ENCODE peak calls at places on chromosomes 2 and 18, in ten cellular contexts. J, V, H, C, M, D, S, F, L and O are unnamed samples.

GRCh38 chr2:213216461-213216860 is 65.0 kb upstream of the IKZF2 start:
- DNase-seq in J (no peak), V (no peak), H (no peak), C (no peak), M (no peak), D (peak), S (no peak), F (no peak), L (peak), O (no peak)

GRCh38 chr18:7221424-7222155 is 9.3 kb upstream of the LRRC30 start:
- DNase-seq in J (peak), V (peak), H (peak), C (peak), M (peak), D (peak), S (no peak), F (peak), L (peak), O (no peak)

GRCh38 chr18:39753178-39753577 is 2187.6 kb upstream of the CELF4 start:
- DNase-seq in J (no peak), V (no peak), H (no peak), C (no peak), M (no peak), D (no peak), S (peak), F (no peak), L (no peak), O (peak)

GRCh38 chr18:57586243-57587049 is at the start of gene FECH:
- DNase-seq in J (peak), V (peak), H (peak), C (peak), M (peak), D (peak), S (peak), F (peak), L (peak), O (peak)

GRCh38 chr2:73759287-73759764 is 20.6 kb downstream of the DUSP11 start:
- DNase-seq in J (no peak), V (no peak), H (peak), C (no peak), M (no peak), D (peak), S (no peak), F (no peak), L (no peak), O (no peak)

GRCh38 chr2:201837824-201838340 is 31.5 kb downstream of the CDK15 start:
- DNase-seq in J (no peak), V (no peak), H (no peak), C (no peak), M (no peak), D (no peak), S (no peak), F (no peak), L (no peak), O (no peak)

GRCh38 chr18:58334061-58334460 is 290.0 kb downstream of the NEDD4L start:
- DNase-seq in J (no peak), V (no peak), H (no peak), C (no peak), M (no peak), D (no peak), S (no peak), F (no peak), L (no peak), O (no peak)

GRCh38 chr2:60523987-60524386 is 29.5 kb downstream of the BCL11A start:
- DNase-seq in J (no peak), V (no peak), H (no peak), C (no peak), M (no peak), D (no peak), S (no peak), F (peak), L (no peak), O (no peak)

GRCh38 chr2:27730980-27731691 is 40.4 kb upstream of the MRPL33 start:
- DNase-seq in J (no peak), V (no peak), H (no peak), C (no peak), M (no peak), D (no peak), S (no peak), F (no peak), L (peak), O (no peak)

GRCh38 chr2:238139141-238139840 is 823 bp downstream of the KLHL30 start:
- DNase-seq in J (no peak), V (peak), H (no peak), C (peak), M (peak), D (no peak), S (no peak), F (no peak), L (no peak), O (no peak)

GRCh38 chr2:43178602-43179542 is 47.5 kb downstream of the ZFP36L2 start:
- DNase-seq in J (peak), V (no peak), H (peak), C (peak), M (peak), D (peak), S (no peak), F (peak), L (peak), O (peak)

GRCh38 chr2:233060500-233061006 is 411 bp downstream of the INPP5D start:
- DNase-seq in J (no peak), V (no peak), H (no peak), C (no peak), M (no peak), D (no peak), S (no peak), F (peak), L (no peak), O (no peak)

GRCh38 chr18:30271716-30272115 is 770.8 kb downstream of the DSC3 start:
- DNase-seq in J (no peak), V (no peak), H (no peak), C (peak), M (no peak), D (no peak), S (no peak), F (no peak), L (peak), O (no peak)

GRCh38 chr2:88099798-88100488 is 27.9 kb downstream of the FABP1 start:
- DNase-seq in J (peak), V (no peak), H (no peak), C (peak), M (peak), D (peak), S (no peak), F (no peak), L (peak), O (no peak)

GRCh38 chr18:6660334-6660733 is 69.2 kb upstream of the ARHGAP28 start:
- DNase-seq in J (no peak), V (peak), H (no peak), C (no peak), M (peak), D (no peak), S (no peak), F (no peak), L (no peak), O (no peak)

GRCh38 chr2:15953143-15953630 is 12.8 kb downstream of the MYCN start:
- DNase-seq in J (no peak), V (peak), H (no peak), C (no peak), M (no peak), D (no peak), S (no peak), F (no peak), L (no peak), O (no peak)

GRCh38 chr2:236942554-236942953 is 143.1 kb upstream of the COPS8 start:
- DNase-seq in J (no peak), V (no peak), H (no peak), C (no peak), M (no peak), D (no peak), S (no peak), F (no peak), L (no peak), O (no peak)

GRCh38 chr2:75311993-75312392 is 112.7 kb upstream of the TACR1 start:
- DNase-seq in J (peak), V (peak), H (no peak), C (peak), M (no peak), D (no peak), S (no peak), F (no peak), L (no peak), O (no peak)

GRCh38 chr2:56018202-56018601 is 94.6 kb upstream of the EFEMP1 start:
- DNase-seq in J (no peak), V (no peak), H (peak), C (peak), M (no peak), D (no peak), S (no peak), F (no peak), L (no peak), O (no peak)

GRCh38 chr2:58047373-58047674 is 718 bp downstream of the VRK2 start:
- DNase-seq in J (no peak), V (no peak), H (no peak), C (no peak), M (no peak), D (no peak), S (no peak), F (no peak), L (no peak), O (no peak)

GRCh38 chr2:239122711-239123110 is 274.8 kb downstream of the TWIST2 start:
- DNase-seq in J (no peak), V (no peak), H (no peak), C (no peak), M (no peak), D (no peak), S (no peak), F (no peak), L (no peak), O (no peak)

GRCh38 chr2:176891857-176892256 is 320.7 kb upstream of the HNRNPA3 start:
- DNase-seq in J (no peak), V (no peak), H (no peak), C (no peak), M (no peak), D (no peak), S (no peak), F (no peak), L (no peak), O (no peak)

GRCh38 chr2:11753452-11753885 is 7.0 kb downstream of the LPIN1 start:
- DNase-seq in J (no peak), V (no peak), H (peak), C (no peak), M (no peak), D (no peak), S (no peak), F (peak), L (peak), O (peak)

GRCh38 chr2:39855856-39856255 is 76.8 kb upstream of the THUMPD2 start:
- DNase-seq in J (no peak), V (no peak), H (no peak), C (no peak), M (no peak), D (no peak), S (no peak), F (no peak), L (no peak), O (no peak)

GRCh38 chr2:71833855-71834554 is 313.7 kb downstream of the CYP26B1 start:
- DNase-seq in J (no peak), V (no peak), H (peak), C (no peak), M (no peak), D (peak), S (no peak), F (no peak), L (no peak), O (no peak)

GRCh38 chr18:27605107-27605834 is 420.2 kb upstream of the CHST9 start:
- DNase-seq in J (peak), V (peak), H (peak), C (peak), M (peak), D (peak), S (no peak), F (peak), L (peak), O (no peak)

GRCh38 chr18:68942230-68942629 is 144.3 kb downstream of the CCDC102B start:
- DNase-seq in J (no peak), V (no peak), H (no peak), C (no peak), M (no peak), D (no peak), S (no peak), F (no peak), L (no peak), O (no peak)

GRCh38 chr2:169162613-169163012 is 93.2 kb downstream of the DHRS9 start:
- DNase-seq in J (no peak), V (no peak), H (no peak), C (no peak), M (no peak), D (no peak), S (no peak), F (no peak), L (no peak), O (no peak)

GRCh38 chr2:172262486-172262885 is 159.8 kb upstream of the DLX2 start:
- DNase-seq in J (no peak), V (no peak), H (no peak), C (no peak), M (no peak), D (no peak), S (no peak), F (no peak), L (no peak), O (no peak)
- TF ChIP-seq CTCF in J (no peak), V (no peak), H (no peak), C (no peak), M (no peak), D (no peak), S (no peak), F (no peak), L (no peak), O (no peak)

GRCh38 chr2:100726866-100727265 is 93.1 kb upstream of the NPAS2 start:
- DNase-seq in J (no peak), V (no peak), H (no peak), C (no peak), M (no peak), D (no peak), S (no peak), F (no peak), L (no peak), O (no peak)

GRCh38 chr2:100736121-100736915 is 83.6 kb upstream of the NPAS2 start:
- DNase-seq in J (no peak), V (no peak), H (no peak), C (peak), M (no peak), D (no peak), S (no peak), F (no peak), L (no peak), O (no peak)

GRCh38 chr2:100731535-100731981 is 88.4 kb upstream of the NPAS2 start:
- DNase-seq in J (no peak), V (no peak), H (no peak), C (no peak), M (no peak), D (peak), S (no peak), F (no peak), L (peak), O (no peak)

GRCh38 chr2:100733344-100734187 is 86.4 kb upstream of the NPAS2 start:
- DNase-seq in J (no peak), V (no peak), H (no peak), C (peak), M (peak), D (peak), S (no peak), F (peak), L (peak), O (no peak)

DNA sequence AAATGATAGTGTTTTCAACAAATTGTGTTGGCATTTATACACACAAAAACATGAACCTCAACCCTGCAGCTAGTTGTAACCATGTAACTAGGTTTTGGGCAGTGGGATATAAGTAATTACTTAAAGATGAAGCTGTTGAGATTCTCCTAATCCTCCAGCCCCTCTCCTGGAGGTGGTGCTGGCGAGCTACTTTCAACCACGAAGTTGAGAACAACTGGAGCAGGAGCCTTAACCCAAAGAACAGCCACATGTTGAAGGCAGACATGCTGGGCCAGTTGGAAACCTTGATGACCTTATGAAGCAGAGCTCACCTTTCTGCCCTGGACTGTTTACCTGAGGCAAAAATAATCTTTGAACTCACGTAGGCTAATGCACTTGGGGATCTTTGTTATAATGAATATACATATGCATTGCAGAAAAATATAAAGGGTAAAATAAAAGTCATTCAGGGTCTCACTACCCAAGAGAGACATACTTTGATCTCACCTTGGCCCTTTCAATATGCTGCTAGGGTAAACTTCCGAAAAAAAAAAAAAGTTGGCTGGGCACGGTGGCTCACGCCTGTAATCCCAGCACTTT is 89.6 kb upstream of the NPAS2 start:
- DNase-seq in J (peak), V (peak), H (peak), C (peak), M (peak), D (peak), S (no peak), F (peak), L (peak), O (no peak)
- TF ChIP-seq CTCF in J (peak), V (peak), H (peak), C (peak), M (peak), D (peak), S (peak), F (peak), L (peak), O (peak)

DNA sequence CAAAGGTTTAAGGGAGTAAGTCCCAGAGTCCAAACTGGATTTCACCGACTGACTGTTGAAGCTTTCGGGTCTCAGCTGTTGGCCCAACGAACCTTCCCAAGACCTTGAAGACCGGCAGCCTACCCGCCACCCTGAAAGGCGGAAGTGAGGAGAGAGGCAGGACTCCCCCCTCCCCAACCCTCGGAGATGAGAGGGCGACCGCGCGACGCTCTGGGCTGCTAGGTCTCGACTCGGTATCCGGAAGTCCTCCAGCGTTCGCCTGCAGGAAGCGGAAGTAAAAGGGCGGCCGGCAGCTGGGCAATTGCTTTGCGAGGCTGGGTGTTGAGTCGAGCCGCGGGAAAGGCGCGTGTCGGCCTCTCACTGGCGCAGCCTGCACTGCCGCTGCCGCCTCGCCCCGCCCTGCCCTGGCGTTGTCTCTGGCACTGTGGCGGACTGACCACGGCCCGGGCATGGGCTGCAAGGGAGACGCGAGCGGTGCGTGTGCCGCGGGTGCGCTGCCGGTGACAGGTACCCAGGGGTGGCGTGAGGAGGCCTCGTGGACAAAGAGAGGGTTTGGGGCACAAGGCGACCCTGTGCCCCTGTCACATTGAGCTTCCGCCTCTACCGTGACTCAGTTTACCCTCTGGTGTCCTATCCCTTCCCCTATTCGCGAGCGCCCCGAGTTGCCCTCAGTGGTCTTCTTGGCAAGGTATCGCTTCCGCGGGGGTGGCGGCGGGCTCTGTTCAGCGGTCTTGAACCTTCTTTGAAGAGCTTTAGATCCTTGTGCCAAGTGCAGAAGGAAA is at the start of gene UGGT1:
- DNase-seq in J (peak), V (peak), H (peak), C (peak), M (peak), D (peak), S (peak), F (peak), L (peak), O (peak)
- TF ChIP-seq CTCF in J (no peak), V (no peak), H (no peak), C (no peak), M (no peak), D (no peak), S (no peak), F (no peak), L (no peak), O (no peak)

GRCh38 chr2:240640939-240641338 is 15.7 kb downstream of the GPR35 start:
- DNase-seq in J (peak), V (peak), H (peak), C (peak), M (peak), D (peak), S (peak), F (no peak), L (peak), O (peak)
- TF ChIP-seq CTCF in J (peak), V (peak), H (peak), C (peak), M (peak), D (peak), S (peak), F (no peak), L (peak), O (no peak)

DNA sequence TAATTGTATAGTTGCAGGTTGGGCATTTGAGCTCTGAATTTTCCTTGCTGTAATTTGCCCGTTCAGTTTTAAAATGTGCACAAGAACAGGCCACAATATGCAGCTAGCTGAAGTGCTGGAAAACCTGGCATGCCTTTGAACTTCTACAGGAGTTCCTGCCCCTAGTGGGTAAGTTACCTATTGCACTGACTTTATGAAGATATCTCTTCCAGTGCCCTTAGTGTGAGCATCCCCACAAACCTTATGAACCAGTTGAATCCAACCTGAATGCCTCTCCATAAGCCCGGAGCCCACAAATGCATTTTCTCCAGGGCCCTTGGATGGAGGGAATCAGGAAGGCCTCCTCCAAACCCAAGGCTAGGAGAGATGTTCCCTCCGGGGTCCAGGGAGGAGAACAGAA is 106.8 kb downstream of the XRCC5 start:
- DNase-seq in J (no peak), V (no peak), H (no peak), C (peak), M (no peak), D (no peak), S (no peak), F (peak), L (no peak), O (no peak)
- TF ChIP-seq CTCF in J (peak), V (peak), H (no peak), C (peak), M (no peak), D (peak), S (peak), F (peak), L (peak), O (no peak)

DNA sequence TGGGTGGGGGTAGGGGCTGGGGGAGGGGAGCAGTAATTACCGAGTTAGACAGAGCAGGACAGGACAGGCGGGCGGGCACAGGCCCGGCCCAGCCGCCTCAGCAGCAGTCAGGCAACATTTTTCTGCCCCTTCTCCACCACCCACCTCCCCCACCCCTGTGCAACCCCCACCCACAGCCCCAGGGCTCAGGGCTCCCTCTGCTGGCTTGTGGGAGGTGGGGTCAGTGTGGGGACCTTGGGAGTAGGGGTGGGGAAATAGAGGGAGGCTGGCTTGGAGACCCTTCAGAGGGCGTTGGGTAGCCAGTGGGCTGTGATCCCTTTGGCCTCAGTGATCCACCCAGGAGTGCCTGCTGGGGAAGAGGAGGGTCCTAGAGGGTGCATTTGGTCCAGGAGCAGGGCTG is 6.4 kb downstream of the WNT6 start:
- DNase-seq in J (no peak), V (no peak), H (no peak), C (no peak), M (no peak), D (no peak), S (peak), F (no peak), L (no peak), O (no peak)
- TF ChIP-seq CTCF in J (no peak), V (peak), H (no peak), C (no peak), M (no peak), D (no peak), S (no peak), F (no peak), L (no peak), O (no peak)